ENCODE peak calls at places on chromosomes 4 and X, in six cellular contexts. F, A, K, Q, D and H are unnamed samples.

GRCh38 chr4:173432430-173432829 is 33.5 kb upstream of the SCRG1 start:
- DNase-seq in K (no peak), D (no peak), A (no peak), F (no peak), Q (no peak), H (no peak)

GRCh38 chrX:129600981-129601424 is 53.8 kb downstream of the APLN start:
- DNase-seq in F (no peak), K (no peak), D (no peak), Q (no peak), A (no peak), H (peak; percentile 35)

GRCh38 chr4:158681630-158682029 is 9.5 kb downstream of the ETFDH start:
- DNase-seq in A (no peak), K (no peak), Q (no peak), F (no peak), D (no peak), H (no peak)

GRCh38 chr4:139919513-139919912 is 234.5 kb downstream of the MAML3 start:
- DNase-seq in F (no peak), Q (no peak), D (no peak), A (no peak), K (no peak), H (no peak)

GRCh38 chr4:145734576-145735329 is 54.8 kb downstream of the C4orf51 start:
- DNase-seq in D (no peak), Q (no peak), A (no peak), K (no peak), F (peak; percentile 66), H (no peak)

GRCh38 chr4:10093801-10094552 is 22.6 kb downstream of the WDR1 start:
- DNase-seq in K (no peak), D (no peak), Q (no peak), F (peak; percentile 41), A (no peak), H (no peak)

GRCh38 chr4:95850161-95850560 is 10.3 kb downstream of the PDHA2 start:
- DNase-seq in D (no peak), Q (no peak), F (no peak), K (no peak), A (no peak), H (no peak)

GRCh38 chrX:24339911-24340310 is 20.5 kb upstream of the SUPT20HL1 start:
- DNase-seq in F (no peak), A (no peak), Q (no peak), K (no peak), D (no peak), H (no peak)

GRCh38 chr4:61540944-61541343 is 340.8 kb downstream of the ADGRL3 start:
- DNase-seq in D (no peak), A (no peak), F (peak; percentile 49), Q (no peak), K (no peak), H (no peak)

GRCh38 chr4:1099684-1100335 is 13.6 kb downstream of the RNF212 start:
- DNase-seq in Q (no peak), F (no peak), A (no peak), D (peak; percentile 57), K (no peak), H (no peak)

GRCh38 chr4:19375405-19375804 is 876.3 kb upstream of the SLIT2 start:
- DNase-seq in K (no peak), F (no peak), A (no peak), Q (no peak), D (no peak), H (no peak)

GRCh38 chrX:100980608-100981497 is 11.3 kb downstream of the ARL13A start:
- DNase-seq in A (no peak), D (no peak), K (no peak), Q (no peak), F (no peak), H (no peak)

GRCh38 chrX:69365349-69365748 is 138.8 kb upstream of the NALF2 start:
- DNase-seq in F (no peak), D (no peak), A (no peak), K (no peak), Q (no peak), H (no peak)

GRCh38 chr4:4574792-4575191 is 32.9 kb upstream of the STX18 start:
- DNase-seq in Q (peak; percentile 7), K (no peak), D (no peak), A (no peak), F (no peak), H (peak; percentile 28)

GRCh38 chr4:2248821-2249261 is 6.9 kb upstream of the HAUS3 start:
- DNase-seq in K (no peak), D (no peak), A (no peak), F (peak; percentile 38), Q (peak; percentile 1), H (no peak)

GRCh38 chr4:147518846-147519767 is 38.2 kb downstream of the EDNRA start:
- DNase-seq in K (peak; percentile 4), D (peak; percentile 33), Q (peak; percentile 19), F (no peak), A (peak; percentile 42), H (peak; percentile 77)

GRCh38 chr4:77473509-77473908 is 132.1 kb upstream of the CXCL13 start:
- DNase-seq in D (no peak), Q (no peak), A (no peak), F (no peak), K (no peak), H (peak; percentile 37)